ENCODE peak calls at places on chromosomes 2 and 18, in eight cellular contexts. One of them, this sample, is unnamed.

GRCh38 chr18:13800505-13801259 is 23.3 kb upstream of the MC5R start:
- DNase-seq in GM12891: peak
- DNase-seq in HepG2: peak
- DNase-seq in stomach: peak
- DNase-seq in SK-N-SH: peak
- DNase-seq in upper lobe of left lung: peak
- DNase-seq in HCT116: peak
- DNase-seq in breast epithelium: peak
- DNase-seq in this sample: no peak

GRCh38 chr2:14072338-14072737 is 560.2 kb upstream of the LRATD1 start:
- DNase-seq in GM12891: no peak
- DNase-seq in HepG2: no peak
- DNase-seq in stomach: no peak
- DNase-seq in SK-N-SH: no peak
- DNase-seq in upper lobe of left lung: no peak
- DNase-seq in HCT116: no peak
- DNase-seq in breast epithelium: no peak
- DNase-seq in this sample: no peak

GRCh38 chr2:133380991-133381390 is 187.3 kb downstream of the NCKAP5 start:
- DNase-seq in GM12891: no peak
- DNase-seq in HepG2: no peak
- DNase-seq in stomach: no peak
- DNase-seq in SK-N-SH: no peak
- DNase-seq in upper lobe of left lung: no peak
- DNase-seq in HCT116: no peak
- DNase-seq in breast epithelium: no peak
- DNase-seq in this sample: no peak

GRCh38 chr2:218894168-218895157 is 13.8 kb downstream of the WNT10A start:
- DNase-seq in GM12891: no peak
- DNase-seq in HepG2: no peak
- DNase-seq in stomach: no peak
- DNase-seq in SK-N-SH: peak
- DNase-seq in upper lobe of left lung: no peak
- DNase-seq in HCT116: no peak
- DNase-seq in breast epithelium: no peak
- DNase-seq in this sample: no peak

GRCh38 chr2:46481541-46482193 is 2.3 kb downstream of the TMEM247 start:
- DNase-seq in GM12891: no peak
- DNase-seq in HepG2: no peak
- DNase-seq in stomach: no peak
- DNase-seq in SK-N-SH: no peak
- DNase-seq in upper lobe of left lung: no peak
- DNase-seq in HCT116: no peak
- DNase-seq in breast epithelium: no peak
- DNase-seq in this sample: no peak

GRCh38 chr2:199627417-199627816 is 169.7 kb upstream of the SATB2 start:
- DNase-seq in GM12891: no peak
- DNase-seq in HepG2: no peak
- DNase-seq in stomach: no peak
- DNase-seq in SK-N-SH: no peak
- DNase-seq in upper lobe of left lung: no peak
- DNase-seq in HCT116: no peak
- DNase-seq in breast epithelium: no peak
- DNase-seq in this sample: no peak

GRCh38 chr2:28393115-28393836 is 618 bp downstream of the FOSL2 start:
- DNase-seq in GM12891: peak
- DNase-seq in HepG2: no peak
- DNase-seq in stomach: peak
- DNase-seq in SK-N-SH: peak
- DNase-seq in upper lobe of left lung: peak
- DNase-seq in HCT116: no peak
- DNase-seq in breast epithelium: peak
- DNase-seq in this sample: no peak

GRCh38 chr2:240759454-240759853 is 60.6 kb downstream of the KIF1A start:
- DNase-seq in GM12891: no peak
- DNase-seq in HepG2: no peak
- DNase-seq in stomach: no peak
- DNase-seq in SK-N-SH: no peak
- DNase-seq in upper lobe of left lung: no peak
- DNase-seq in HCT116: peak
- DNase-seq in breast epithelium: no peak
- DNase-seq in this sample: no peak

GRCh38 chr2:227267406-227268115 is 57.5 kb upstream of the MFF start:
- DNase-seq in GM12891: no peak
- DNase-seq in HepG2: no peak
- DNase-seq in stomach: no peak
- DNase-seq in SK-N-SH: no peak
- DNase-seq in upper lobe of left lung: no peak
- DNase-seq in HCT116: no peak
- DNase-seq in breast epithelium: peak
- DNase-seq in this sample: no peak

GRCh38 chr2:167844714-167845530 is 402.5 kb downstream of the STK39 start:
- DNase-seq in GM12891: no peak
- DNase-seq in HepG2: peak
- DNase-seq in stomach: no peak
- DNase-seq in SK-N-SH: no peak
- DNase-seq in upper lobe of left lung: no peak
- DNase-seq in HCT116: peak
- DNase-seq in breast epithelium: no peak
- DNase-seq in this sample: no peak

GRCh38 chr2:210475726-210476125 is 833 bp downstream of the LANCL1 start:
- DNase-seq in GM12891: no peak
- DNase-seq in HepG2: no peak
- DNase-seq in stomach: no peak
- DNase-seq in SK-N-SH: peak
- DNase-seq in upper lobe of left lung: no peak
- DNase-seq in HCT116: no peak
- DNase-seq in breast epithelium: no peak
- DNase-seq in this sample: no peak

GRCh38 chr2:101274142-101274541 is 21.5 kb downstream of the CNOT11 start:
- DNase-seq in GM12891: no peak
- DNase-seq in HepG2: no peak
- DNase-seq in stomach: no peak
- DNase-seq in SK-N-SH: no peak
- DNase-seq in upper lobe of left lung: no peak
- DNase-seq in HCT116: no peak
- DNase-seq in breast epithelium: no peak
- DNase-seq in this sample: no peak

GRCh38 chr2:223954401-223954800 is 2.9 kb upstream of the MRPL44 start:
- DNase-seq in GM12891: no peak
- DNase-seq in HepG2: peak
- DNase-seq in stomach: no peak
- DNase-seq in SK-N-SH: no peak
- DNase-seq in upper lobe of left lung: no peak
- DNase-seq in HCT116: no peak
- DNase-seq in breast epithelium: no peak
- DNase-seq in this sample: no peak

GRCh38 chr2:231931481-231931915 is 5.3 kb upstream of the NPPC start:
- DNase-seq in GM12891: no peak
- DNase-seq in HepG2: no peak
- DNase-seq in stomach: peak
- DNase-seq in SK-N-SH: no peak
- DNase-seq in upper lobe of left lung: no peak
- DNase-seq in HCT116: no peak
- DNase-seq in breast epithelium: no peak
- DNase-seq in this sample: peak

GRCh38 chr2:32002406-32002805 is 8.4 kb downstream of the MEMO1 start:
- DNase-seq in GM12891: no peak
- DNase-seq in HepG2: no peak
- DNase-seq in stomach: no peak
- DNase-seq in SK-N-SH: no peak
- DNase-seq in upper lobe of left lung: no peak
- DNase-seq in HCT116: no peak
- DNase-seq in breast epithelium: no peak
- DNase-seq in this sample: no peak

DNA sequence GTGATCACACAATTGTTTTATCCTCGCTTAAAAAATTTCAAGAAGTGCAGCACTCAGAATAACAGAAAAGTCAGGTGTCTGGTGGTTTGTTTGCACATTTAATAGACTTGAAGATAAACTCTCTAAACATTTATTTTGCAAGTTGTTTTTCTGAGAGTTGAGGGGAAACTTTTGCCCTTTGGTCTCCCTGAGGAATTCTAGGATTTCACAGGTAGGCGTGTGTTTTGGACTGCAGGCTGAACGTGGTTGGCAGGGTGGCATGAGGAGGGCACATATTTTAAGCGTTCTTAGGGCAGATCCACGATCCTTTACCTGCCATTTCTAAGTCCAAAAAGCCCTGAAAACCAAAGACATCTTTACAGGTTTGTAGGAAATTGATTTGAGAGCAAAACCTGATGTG is 188.6 kb downstream of the NEDD4L start:
- DNase-seq in GM12891: no peak
- DNase-seq in HepG2: peak
- DNase-seq in stomach: peak
- DNase-seq in SK-N-SH: no peak
- DNase-seq in upper lobe of left lung: no peak
- DNase-seq in HCT116: no peak
- DNase-seq in breast epithelium: no peak
- DNase-seq in this sample: no peak
- TF ChIP-seq POLR2AphosphoS5 in GM12891: no peak
- TF ChIP-seq POLR2AphosphoS5 in HepG2: no peak
- TF ChIP-seq POLR2AphosphoS5 in stomach: no peak
- TF ChIP-seq POLR2AphosphoS5 in SK-N-SH: no peak
- TF ChIP-seq POLR2AphosphoS5 in upper lobe of left lung: no peak
- TF ChIP-seq POLR2AphosphoS5 in HCT116: no peak
- TF ChIP-seq POLR2AphosphoS5 in breast epithelium: no peak
- TF ChIP-seq POLR2AphosphoS5 in this sample: no peak

GRCh38 chr2:12074126-12074883 is 327.9 kb downstream of the LPIN1 start:
- DNase-seq in GM12891: no peak
- DNase-seq in HepG2: no peak
- DNase-seq in stomach: no peak
- DNase-seq in SK-N-SH: peak
- DNase-seq in upper lobe of left lung: no peak
- DNase-seq in HCT116: no peak
- DNase-seq in breast epithelium: no peak
- DNase-seq in this sample: no peak
- TF ChIP-seq POLR2AphosphoS5 in GM12891: no peak
- TF ChIP-seq POLR2AphosphoS5 in HepG2: no peak
- TF ChIP-seq POLR2AphosphoS5 in stomach: no peak
- TF ChIP-seq POLR2AphosphoS5 in SK-N-SH: no peak
- TF ChIP-seq POLR2AphosphoS5 in upper lobe of left lung: no peak
- TF ChIP-seq POLR2AphosphoS5 in HCT116: no peak
- TF ChIP-seq POLR2AphosphoS5 in breast epithelium: no peak
- TF ChIP-seq POLR2AphosphoS5 in this sample: no peak

GRCh38 chr2:7045601-7046590 is 128.7 kb downstream of the RNF144A start:
- DNase-seq in GM12891: no peak
- DNase-seq in HepG2: no peak
- DNase-seq in stomach: no peak
- DNase-seq in SK-N-SH: no peak
- DNase-seq in upper lobe of left lung: peak
- DNase-seq in HCT116: no peak
- DNase-seq in breast epithelium: no peak
- DNase-seq in this sample: no peak
- TF ChIP-seq POLR2AphosphoS5 in GM12891: no peak
- TF ChIP-seq POLR2AphosphoS5 in HepG2: no peak
- TF ChIP-seq POLR2AphosphoS5 in stomach: no peak
- TF ChIP-seq POLR2AphosphoS5 in SK-N-SH: no peak
- TF ChIP-seq POLR2AphosphoS5 in upper lobe of left lung: no peak
- TF ChIP-seq POLR2AphosphoS5 in HCT116: no peak
- TF ChIP-seq POLR2AphosphoS5 in breast epithelium: no peak
- TF ChIP-seq POLR2AphosphoS5 in this sample: no peak

DNA sequence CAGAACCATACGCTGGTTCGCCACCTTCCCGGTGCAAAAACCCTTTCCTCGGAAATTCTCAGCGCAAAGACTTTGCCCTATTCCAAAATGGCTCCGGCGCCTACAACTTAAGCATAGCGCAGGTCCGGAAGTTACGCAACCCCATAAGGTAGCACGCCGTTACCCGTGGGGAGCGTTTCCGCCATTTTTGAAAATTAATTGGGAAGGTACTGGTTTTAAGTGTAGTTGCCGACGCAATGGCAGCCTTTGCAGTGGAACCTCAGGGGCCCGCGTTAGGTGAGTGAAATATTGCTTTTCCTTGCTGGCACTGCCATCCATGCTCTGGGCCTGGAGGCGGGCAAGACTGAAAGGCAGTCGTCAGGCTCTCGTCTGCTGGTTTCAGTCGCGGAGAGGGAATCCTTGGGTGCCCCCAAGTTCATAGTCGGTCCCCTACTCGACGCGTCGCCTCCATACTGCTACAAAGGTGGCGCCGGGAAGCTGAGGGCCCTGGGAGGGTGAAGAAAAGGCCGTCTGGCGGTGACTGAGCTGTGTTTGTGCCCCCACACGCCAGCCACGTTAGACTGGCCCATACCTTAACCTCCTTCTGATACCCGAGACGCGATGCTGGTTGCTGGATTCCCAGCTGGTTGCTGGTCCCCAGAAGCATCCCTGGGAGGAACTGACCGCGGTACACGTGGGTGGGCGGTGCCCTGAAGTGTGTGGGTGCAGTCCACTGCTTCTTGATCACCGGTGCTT is at the start of gene NUP35:
- DNase-seq in GM12891: peak
- DNase-seq in HepG2: peak
- DNase-seq in stomach: peak
- DNase-seq in SK-N-SH: peak
- DNase-seq in upper lobe of left lung: peak
- DNase-seq in HCT116: peak
- DNase-seq in breast epithelium: peak
- DNase-seq in this sample: peak
- TF ChIP-seq POLR2AphosphoS5 in GM12891: peak
- TF ChIP-seq POLR2AphosphoS5 in HepG2: peak
- TF ChIP-seq POLR2AphosphoS5 in stomach: peak
- TF ChIP-seq POLR2AphosphoS5 in SK-N-SH: peak
- TF ChIP-seq POLR2AphosphoS5 in upper lobe of left lung: peak
- TF ChIP-seq POLR2AphosphoS5 in HCT116: peak
- TF ChIP-seq POLR2AphosphoS5 in breast epithelium: peak
- TF ChIP-seq POLR2AphosphoS5 in this sample: peak

DNA sequence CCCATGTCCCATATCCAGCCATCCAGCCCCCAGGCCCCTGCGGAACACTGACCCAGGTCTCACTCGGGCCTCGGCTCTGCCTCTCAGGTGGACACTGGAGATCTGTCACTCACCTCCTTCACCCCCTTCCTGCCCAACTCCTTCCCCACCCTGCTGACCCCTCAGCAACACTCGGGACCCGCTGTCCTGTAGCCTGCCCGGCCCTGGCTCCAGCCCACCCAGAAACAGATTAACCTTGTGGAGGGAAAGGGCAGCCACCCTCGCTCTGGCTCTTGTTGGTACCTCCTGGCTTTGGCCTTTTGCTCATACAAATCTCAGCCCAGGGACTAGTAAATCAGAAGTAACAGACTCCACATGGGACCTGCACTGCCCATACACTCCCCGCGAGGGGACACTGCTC is 29.8 kb upstream of the PRLH start:
- DNase-seq in GM12891: no peak
- DNase-seq in HepG2: no peak
- DNase-seq in stomach: no peak
- DNase-seq in SK-N-SH: no peak
- DNase-seq in upper lobe of left lung: no peak
- DNase-seq in HCT116: no peak
- DNase-seq in breast epithelium: no peak
- DNase-seq in this sample: no peak
- TF ChIP-seq POLR2AphosphoS5 in GM12891: no peak
- TF ChIP-seq POLR2AphosphoS5 in HepG2: no peak
- TF ChIP-seq POLR2AphosphoS5 in stomach: no peak
- TF ChIP-seq POLR2AphosphoS5 in SK-N-SH: no peak
- TF ChIP-seq POLR2AphosphoS5 in upper lobe of left lung: no peak
- TF ChIP-seq POLR2AphosphoS5 in HCT116: no peak
- TF ChIP-seq POLR2AphosphoS5 in breast epithelium: no peak
- TF ChIP-seq POLR2AphosphoS5 in this sample: no peak